ENCODE peak calls at places on chromosomes 3 and 15, in ten cellular contexts. H, O, J, U, Q, T, M, Z, I and K are unnamed samples.

GRCh38 chr15:93706476-93706875 is 524.9 kb upstream of the MCTP2 start:
- DNase-seq in H (no peak), M (no peak), I (peak; percentile 25), U (no peak), Z (no peak), J (no peak), O (no peak), T (no peak), Q (no peak), K (no peak)

GRCh38 chr3:176814252-176814651 is 383.0 kb downstream of the TBL1XR1 start:
- DNase-seq in Z (peak; percentile 10), U (peak; percentile 50), T (peak; percentile 7), O (peak; percentile 41), J (no peak), M (peak; percentile 78), H (peak; percentile 51), I (peak; percentile 80), Q (peak; percentile 51), K (peak; percentile 16)

GRCh38 chr15:49741721-49742120 is 120.9 kb downstream of the DTWD1 start:
- DNase-seq in T (no peak), O (no peak), J (no peak), U (no peak), Z (peak; percentile 18), Q (no peak), M (no peak), H (no peak), I (no peak), K (no peak)

GRCh38 chr15:72934006-72934405 is 118.3 kb upstream of the NEO1 start:
- DNase-seq in Q (no peak), J (no peak), M (no peak), Z (no peak), T (peak; percentile 8), H (no peak), I (peak; percentile 29), U (no peak), O (peak; percentile 26), K (no peak)

GRCh38 chr3:138799822-138800221 is 34.9 kb downstream of the PIK3CB start:
- DNase-seq in T (no peak), Q (no peak), I (no peak), J (no peak), H (no peak), M (peak; percentile 48), U (no peak), Z (no peak), O (no peak), K (no peak)

GRCh38 chr3:112632596-112632995 is 8.3 kb downstream of the CCDC80 start:
- DNase-seq in U (no peak), T (no peak), J (no peak), Z (no peak), I (no peak), O (no peak), H (peak; percentile 62), M (no peak), Q (no peak), K (no peak)

GRCh38 chr15:80367661-80368060 is 36.5 kb upstream of the ARNT2 start:
- DNase-seq in Q (no peak), U (no peak), I (no peak), O (no peak), J (no peak), Z (no peak), H (peak; percentile 8), M (peak; percentile 11), T (no peak), K (no peak)

GRCh38 chr15:63999177-63999576 is 47.1 kb downstream of the DAPK2 start:
- DNase-seq in O (peak; percentile 37), J (peak; percentile 26), U (no peak), I (peak; percentile 35), T (no peak), Q (no peak), M (no peak), H (no peak), Z (peak; percentile 31), K (no peak)

GRCh38 chr3:61009025-61009424 is 242.2 kb downstream of the FHIT start:
- DNase-seq in Z (no peak), J (no peak), T (no peak), I (no peak), U (no peak), O (no peak), Q (no peak), H (no peak), M (no peak), K (no peak)

GRCh38 chr15:91589360-91589759 is 264.1 kb upstream of the SLCO3A1 start:
- DNase-seq in M (no peak), H (no peak), J (no peak), O (no peak), U (no peak), T (no peak), Q (no peak), Z (no peak), I (no peak), K (no peak)

GRCh38 chr15:91915576-91915975 is 62.1 kb downstream of the SLCO3A1 start:
- DNase-seq in M (no peak), J (no peak), T (no peak), I (no peak), O (no peak), Q (no peak), H (no peak), U (no peak), Z (no peak), K (no peak)

GRCh38 chr3:101829066-101829830 is 20.1 kb upstream of the NFKBIZ start:
- DNase-seq in I (peak; percentile 37), O (peak; percentile 52), J (no peak), T (no peak), Z (peak; percentile 63), U (no peak), Q (peak; percentile 70), M (peak; percentile 76), H (peak; percentile 49), K (no peak)

GRCh38 chr15:93179072-93179471 is 90.1 kb upstream of the RGMA start:
- DNase-seq in T (no peak), U (no peak), J (no peak), M (peak; percentile 1), O (no peak), I (no peak), Q (no peak), H (no peak), Z (peak; percentile 22), K (no peak)

GRCh38 chr15:78804391-78804792 is 6.9 kb downstream of the ADAMTS7 start:
- DNase-seq in T (no peak), Z (no peak), J (no peak), H (no peak), U (no peak), I (no peak), M (peak; percentile 5), Q (no peak), O (no peak), K (no peak)

GRCh38 chr15:80188293-80188692 is 35.5 kb downstream of the FAH start:
- DNase-seq in O (no peak), Q (no peak), T (no peak), U (no peak), I (no peak), Z (peak; percentile 41), M (no peak), J (no peak), H (no peak), K (no peak)

GRCh38 chr15:77075528-77075927 is 4.6 kb upstream of the TSPAN3 start:
- DNase-seq in T (no peak), Q (no peak), J (no peak), O (no peak), H (peak; percentile 29), M (no peak), U (no peak), Z (peak; percentile 77), I (no peak), K (peak; percentile 23)

GRCh38 chr15:67678948-67679347 is 136.4 kb downstream of the MAP2K5 start:
- DNase-seq in M (no peak), J (no peak), Q (no peak), T (no peak), U (no peak), O (no peak), Z (no peak), H (no peak), I (no peak), K (no peak)

GRCh38 chr3:141368062-141368924 is at the start of gene ZBTB38:
- DNase-seq in O (peak; percentile 93), Q (peak; percentile 98), H (peak; percentile 97), I (peak; percentile 91), Z (peak; percentile 99), M (peak; percentile 94), J (no peak), U (peak; percentile 38), T (peak; percentile 90), K (peak; percentile 67)

GRCh38 chr3:54696313-54696712 is 231.5 kb downstream of the LRTM1 start:
- DNase-seq in I (no peak), M (peak; percentile 3), H (no peak), Q (no peak), Z (peak; percentile 35), O (no peak), T (no peak), J (no peak), U (no peak), K (no peak)

GRCh38 chr3:155352900-155353490 is 59.5 kb upstream of the STRIT1 start:
- DNase-seq in M (peak; percentile 66), H (peak; percentile 55), O (peak; percentile 57), Q (peak; percentile 53), U (peak; percentile 10), J (peak; percentile 12), T (peak; percentile 17), Z (peak; percentile 53), I (peak; percentile 53), K (no peak)

GRCh38 chr3:39638286-39638685 is 170.8 kb downstream of the MOBP start:
- DNase-seq in I (no peak), M (peak; percentile 19), Z (no peak), U (no peak), H (no peak), Q (peak; percentile 21), J (no peak), T (no peak), O (no peak), K (no peak)

GRCh38 chr3:182473191-182473710 is 320.1 kb upstream of the ATP11B start:
- DNase-seq in Z (no peak), Q (no peak), I (no peak), J (no peak), O (no peak), T (no peak), U (no peak), H (no peak), M (no peak), K (no peak)

GRCh38 chr3:114071786-114072185 is 15.2 kb downstream of the QTRT2 start:
- DNase-seq in Z (no peak), T (no peak), O (no peak), H (peak; percentile 22), U (no peak), M (peak; percentile 60), I (no peak), J (no peak), Q (peak; percentile 26), K (no peak)

GRCh38 chr3:190619353-190619752 is 105.5 kb downstream of the IL1RAP start:
- DNase-seq in Z (no peak), I (no peak), M (no peak), T (no peak), J (no peak), Q (no peak), H (no peak), U (no peak), O (no peak), K (no peak)

GRCh38 chr3:97896547-97896946 is 74.7 kb downstream of the CRYBG3 start:
- DNase-seq in M (peak; percentile 8), U (no peak), Z (peak; percentile 6), Q (no peak), O (no peak), H (no peak), J (no peak), I (no peak), T (no peak), K (no peak)

GRCh38 chr3:142645236-142645793 is 49.1 kb downstream of the PLS1 start:
- DNase-seq in Z (peak; percentile 27), I (peak; percentile 3), O (no peak), U (no peak), H (peak; percentile 65), T (no peak), M (peak; percentile 68), Q (peak; percentile 52), J (no peak), K (peak; percentile 12)

GRCh38 chr3:127985655-127986225 is 66.5 kb upstream of the SEC61A1 start:
- DNase-seq in J (no peak), I (no peak), M (no peak), U (no peak), Q (no peak), T (no peak), Z (no peak), O (no peak), H (no peak), K (no peak)

GRCh38 chr15:63025460-63025859 is 17.1 kb upstream of the TPM1 start:
- DNase-seq in O (no peak), I (no peak), Z (peak; percentile 39), J (no peak), H (no peak), M (no peak), Q (no peak), U (no peak), T (no peak), K (no peak)